ENCODE peak calls at places on chromosome 9, in five cellular contexts. W is IMR-90, H is foreskin keratinocyte, O is heart right ventricle, E is kidney epithelial cell. K is an unnamed sample.
A peak's percentile ranks its signal among the peaks of the same experiment; 100 is the strongest.

GRCh38 chr9:33628865-33629410 is 104.9 kb downstream of the ANKRD18B start:
- DNase-seq in W (no peak), H (no peak), O (no peak), E (no peak), K (peak; percentile 35)

GRCh38 chr9:83521017-83521810 is 17.0 kb downstream of the FRMD3 start:
- DNase-seq in W (no peak), H (no peak), O (no peak), E (no peak), K (no peak)

GRCh38 chr9:75892168-75892901 is 1.9 kb downstream of the PCSK5 start:
- DNase-seq in W (no peak), H (no peak), O (peak; percentile 8), E (no peak), K (peak; percentile 56)

GRCh38 chr9:128624566-128624965 is 32.1 kb downstream of the DYNC2I2 start:
- DNase-seq in W (no peak), H (no peak), O (no peak), E (no peak), K (no peak)

GRCh38 chr9:128787583-128788156 is 617 bp downstream of the TBC1D13 start:
- DNase-seq in W (no peak), H (no peak), O (no peak), E (no peak), K (peak; percentile 15)

GRCh38 chr9:91900057-91900816 is 49.8 kb downstream of the ROR2 start:
- DNase-seq in W (no peak), H (no peak), O (no peak), E (no peak), K (no peak)

GRCh38 chr9:88342246-88342645 is 46.0 kb upstream of the SPIN1 start:
- DNase-seq in W (peak; percentile 12), H (no peak), O (no peak), E (no peak), K (no peak)

GRCh38 chr9:92706218-92706940 is 36.4 kb upstream of the IPPK start:
- DNase-seq in W (no peak), H (peak; percentile 68), O (no peak), E (no peak), K (peak; percentile 75)

GRCh38 chr9:8816361-8816760 is 1016.8 kb upstream of the DMAC1 start:
- DNase-seq in W (no peak), H (no peak), O (no peak), E (peak; percentile 29), K (no peak)

GRCh38 chr9:6759114-6759977 is 1.6 kb downstream of the KDM4C start:
- DNase-seq in W (peak; percentile 82), H (peak; percentile 64), O (no peak), E (peak; percentile 71), K (peak; percentile 48)

GRCh38 chr9:137029058-137029922 is 1.3 kb upstream of the ABCA2 start:
- DNase-seq in W (peak; percentile 36), H (no peak), O (peak; percentile 78), E (no peak), K (peak; percentile 84)

DNA sequence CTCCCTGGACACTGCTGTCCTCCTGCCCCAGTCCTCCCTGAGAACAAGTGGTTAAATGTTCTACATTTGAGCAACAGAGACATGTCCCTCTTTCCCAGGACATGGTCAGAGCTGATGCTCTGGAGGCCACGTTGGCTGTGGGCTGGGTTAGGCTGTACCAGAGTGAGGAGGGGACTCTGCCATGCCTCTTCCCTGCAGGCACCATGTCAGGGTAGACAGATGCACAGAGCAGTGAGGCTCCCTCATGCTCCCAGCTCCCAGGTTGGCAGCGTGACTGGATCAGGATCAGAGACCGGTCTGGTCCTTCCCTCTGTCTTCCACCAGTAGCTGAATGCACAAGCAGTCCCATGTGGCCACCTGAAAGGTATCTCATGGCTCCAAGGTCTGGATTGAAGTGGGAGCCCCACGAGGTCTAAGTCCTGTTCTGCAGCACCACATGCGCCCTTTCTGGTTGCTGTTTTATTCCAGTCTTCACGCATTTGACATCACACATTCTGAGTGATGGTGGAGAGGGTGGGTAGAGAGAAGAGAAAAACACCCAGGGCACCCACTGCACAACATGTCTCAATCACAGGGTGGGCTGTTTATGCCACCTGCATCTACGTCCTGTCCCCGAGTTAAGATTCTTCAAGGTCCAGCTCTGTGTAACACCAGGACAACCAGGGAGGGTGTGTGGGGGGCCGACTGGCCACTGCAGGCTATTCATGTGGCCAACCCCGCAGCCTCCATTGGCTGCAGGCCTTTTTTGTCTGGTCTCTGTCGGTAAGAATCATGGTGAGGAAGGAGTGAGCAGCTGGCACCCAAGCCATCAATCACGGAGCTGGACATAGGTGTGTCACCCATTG is 204.9 kb downstream of the FANCC start:
- DNase-seq in W (no peak), H (no peak), O (no peak), E (no peak), K (no peak)
- TF ChIP-seq CTCF in W (no peak), H (no peak), O (no peak), E (no peak), K (no peak)

GRCh38 chr9:38718148-38718547 is 1.8 kb downstream of the FAM240B start:
- DNase-seq in W (no peak), H (no peak), O (no peak), E (no peak), K (no peak)
- TF ChIP-seq CTCF in W (no peak), H (no peak), O (no peak), E (no peak), K (no peak)

GRCh38 chr9:123081824-123082223 is 48.4 kb downstream of the GPR21 start:
- DNase-seq in W (peak; percentile 55), H (no peak), O (no peak), E (no peak), K (peak; percentile 18)
- TF ChIP-seq CTCF in W (peak; percentile 73), H (peak; percentile 68), O (no peak), E (peak; percentile 49), K (peak; percentile 60)

GRCh38 chr9:114384836-114385411 is 2.9 kb downstream of the AKNA start:
- DNase-seq in W (no peak), H (no peak), O (no peak), E (no peak), K (no peak)
- TF ChIP-seq CTCF in W (no peak), H (no peak), O (no peak), E (no peak), K (no peak)

GRCh38 chr9:120714846-120715231 is 569 bp upstream of the MEGF9 start:
- DNase-seq in W (no peak), H (no peak), O (peak; percentile 20), E (no peak), K (no peak)

GRCh38 chr9:120718328-120718727 is 4.1 kb upstream of the MEGF9 start:
- DNase-seq in W (no peak), H (no peak), O (no peak), E (no peak), K (no peak)

GRCh38 chr9:120717194-120717593 is 2.9 kb upstream of the MEGF9 start:
- DNase-seq in W (no peak), H (no peak), O (no peak), E (no peak), K (no peak)

GRCh38 chr9:120715331-120715924 is 1.2 kb upstream of the MEGF9 start:
- DNase-seq in W (peak; percentile 77), H (no peak), O (peak; percentile 25), E (peak; percentile 67), K (peak; percentile 9)

DNA sequence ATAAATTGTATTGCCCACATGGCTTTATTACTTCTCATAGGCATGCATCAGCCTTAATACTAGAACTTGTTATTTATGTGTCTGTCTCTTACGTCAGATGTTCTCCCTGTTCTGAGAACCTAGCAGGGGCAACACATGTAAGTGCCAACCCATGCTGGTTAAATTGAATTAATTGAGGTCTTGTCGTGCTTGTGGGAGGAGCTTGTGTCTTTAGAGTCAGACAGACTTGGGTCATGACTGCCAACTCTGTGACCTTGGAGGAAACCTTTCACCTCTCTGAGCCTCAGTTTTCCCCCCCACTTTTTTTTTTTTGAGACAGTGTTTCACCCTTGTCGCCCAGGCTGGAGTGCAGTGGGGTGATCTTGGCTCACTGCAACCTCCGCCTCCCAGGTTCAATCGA is 2.2 kb upstream of the MEGF9 start:
- DNase-seq in W (no peak), H (no peak), O (no peak), E (no peak), K (no peak)
- TF ChIP-seq CTCF in W (no peak), H (no peak), O (no peak), E (no peak), K (no peak)

K was measured in activated CD8-positive, alpha-beta T cell treated with anti-CD3 and anti-CD28 coated beads for 36 hours.